ENCODE peak calls at places on chromosomes 16 and 17, in ten cellular contexts. U is HTR-8/SVneo; P is CD4-positive, CD25-positive, alpha-beta regulatory T cell; R is activated naive CD8-positive, alpha-beta T cell treated with anti-CD3 and anti-CD28 coated beads, Interleukin-2, amount 50 U/mL, for 24 hours; L is substantia nigra; C is skeletal muscle cell; H is ACHN; T is lower leg skin; M is Caki2; W is GM19239. F is an unnamed sample.

GRCh38 chr16:86362155-86362849 is 148.0 kb upstream of the FOXF1 start:
- DNase-seq in U (no peak), P (no peak), R (no peak), L (no peak), C (no peak), H (no peak), T (no peak), M (no peak), W (no peak), F (no peak)

GRCh38 chr16:15581127-15581815 is 61.7 kb downstream of the MARF1 start:
- DNase-seq in U (no peak), P (no peak), R (no peak), L (no peak), C (no peak), H (no peak), T (no peak), M (no peak), W (no peak), F (no peak)

GRCh38 chr17:82385559-82386255 is 14.1 kb downstream of the UTS2R start:
- DNase-seq in U (no peak), P (no peak), R (no peak), L (no peak), C (no peak), H (no peak), T (no peak), M (no peak), W (no peak), F (no peak)

GRCh38 chr17:83057397-83057761 is 22.0 kb upstream of the METRNL start:
- DNase-seq in U (no peak), P (no peak), R (no peak), L (no peak), C (no peak), H (no peak), T (no peak), M (no peak), W (no peak), F (no peak)

GRCh38 chr17:78144736-78145641 is 1.2 kb upstream of the C17orf99 start:
- DNase-seq in U (no peak), P (no peak), R (no peak), L (no peak), C (no peak), H (peak), T (no peak), M (peak), W (no peak), F (no peak)

GRCh38 chr16:10497132-10498088 is 83.0 kb downstream of the EMP2 start:
- DNase-seq in U (no peak), P (peak), R (no peak), L (no peak), C (no peak), H (no peak), T (no peak), M (no peak), W (no peak), F (no peak)

GRCh38 chr16:66996324-66996982 is 8.1 kb downstream of the CES4A start:
- DNase-seq in U (no peak), P (no peak), R (no peak), L (peak), C (peak), H (peak), T (peak), M (peak), W (no peak), F (peak)

GRCh38 chr16:4052801-4053662 is 63.2 kb downstream of the ADCY9 start:
- DNase-seq in U (no peak), P (no peak), R (no peak), L (no peak), C (no peak), H (no peak), T (peak), M (peak), W (no peak), F (no peak)

GRCh38 chr16:77499373-77500285 is 64.8 kb upstream of the ADAMTS18 start:
- DNase-seq in U (no peak), P (no peak), R (no peak), L (no peak), C (peak), H (peak), T (no peak), M (peak), W (no peak), F (no peak)

GRCh38 chr17:11492511-11492910 is 105.8 kb upstream of the DNAH9 start:
- DNase-seq in U (no peak), P (no peak), R (no peak), L (no peak), C (no peak), H (no peak), T (no peak), M (no peak), W (no peak), F (no peak)

GRCh38 chr17:45326566-45326965 is 9.7 kb upstream of the MAP3K14 start:
- DNase-seq in U (no peak), P (no peak), R (no peak), L (no peak), C (no peak), H (no peak), T (peak), M (no peak), W (no peak), F (no peak)